ENCODE peak calls at places on chromosomes 2 and 18, in five cellular contexts. U is K562, K is HCT116, H is GM12878, E is SK-N-SH. M is an unnamed sample.

GRCh38 chr2:239951825-239952224 is 73.3 kb downstream of the NDUFA10 start:
- DNase-seq in H (no peak), U (no peak), E (no peak), K (no peak), M (no peak)

GRCh38 chr2:188003800-188004199 is 287.9 kb upstream of the GULP1 start:
- DNase-seq in U (no peak), E (no peak), K (no peak), H (no peak), M (no peak)

GRCh38 chr2:43311276-43311675 is 84.9 kb upstream of the ZFP36L2 start:
- DNase-seq in E (no peak), H (no peak), U (no peak), K (no peak), M (peak)

GRCh38 chr18:70578480-70578879 is 289.6 kb downstream of the SOCS6 start:
- DNase-seq in H (no peak), E (no peak), U (peak), K (no peak), M (peak)

GRCh38 chr18:9705183-9705864 is 2.8 kb upstream of the RAB31 start:
- DNase-seq in H (no peak), E (no peak), K (no peak), U (peak), M (no peak)

GRCh38 chr2:86426271-86426670 is 14.9 kb upstream of the KDM3A start:
- DNase-seq in K (no peak), H (no peak), E (no peak), U (no peak), M (no peak)

GRCh38 chr2:14524803-14525080 is 107.8 kb upstream of the LRATD1 start:
- DNase-seq in E (no peak), U (no peak), K (no peak), H (no peak), M (no peak)

GRCh38 chr18:46051731-46052461 is 20.2 kb downstream of the PSTPIP2 start:
- DNase-seq in K (no peak), H (no peak), U (no peak), E (no peak), M (peak)

DNA sequence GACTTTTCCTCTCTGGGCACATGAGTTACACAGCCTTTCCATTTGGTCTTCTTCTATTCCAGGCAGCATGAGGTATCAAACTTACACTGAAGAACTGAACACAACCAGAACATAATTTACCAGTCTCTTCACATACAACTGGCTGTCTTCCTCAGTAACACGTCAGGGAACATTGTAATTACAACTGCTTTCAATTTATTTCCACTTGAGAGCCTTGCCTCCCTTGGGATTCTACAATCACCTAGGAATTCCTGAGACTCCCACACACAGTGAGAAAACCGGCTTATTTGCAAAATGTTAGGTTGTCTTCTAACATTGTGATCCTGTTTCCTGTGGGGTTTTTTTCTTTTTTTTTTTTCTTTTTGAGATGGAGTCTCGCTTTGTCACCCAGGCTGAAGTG is 149.9 kb downstream of the TMX3 start:
- DNase-seq in H (no peak), E (no peak), U (no peak), K (no peak), M (no peak)
- TF ChIP-seq ZBTB33 in H (no peak), E (no peak), U (no peak), K (no peak), M (no peak)

DNA sequence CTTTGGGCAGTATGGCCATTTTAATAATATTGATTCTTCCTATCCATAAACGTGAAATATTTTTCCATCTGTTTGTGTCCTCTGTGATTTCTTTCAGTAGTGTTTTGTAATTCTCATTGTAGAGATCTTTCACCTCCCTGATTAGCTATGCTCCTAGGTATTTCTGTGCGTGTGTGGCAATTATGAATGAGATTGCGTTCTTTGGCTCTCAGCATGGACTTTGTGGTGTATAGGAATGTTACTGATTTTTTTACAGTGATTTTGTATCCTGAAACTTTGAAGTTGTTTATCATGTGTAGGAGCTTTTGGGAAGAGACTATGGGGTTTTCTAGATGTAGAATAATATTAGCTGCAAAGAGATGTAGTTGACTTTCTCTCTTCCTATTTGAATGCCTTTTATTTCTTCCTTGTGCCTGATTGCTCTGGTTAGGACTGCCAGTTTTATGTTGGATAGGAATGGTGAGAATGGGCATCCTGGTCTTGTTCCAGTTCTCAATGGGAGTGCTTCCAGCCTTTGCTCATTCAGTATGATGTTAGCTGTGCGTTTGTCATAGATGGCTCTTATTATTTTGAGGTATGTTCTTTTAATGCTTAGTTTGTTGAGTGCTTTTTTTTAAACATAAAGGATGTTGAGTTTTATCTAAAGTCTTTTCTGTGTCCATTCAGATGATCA is 27.0 kb upstream of the THUMPD2 start:
- DNase-seq in K (no peak), U (no peak), E (no peak), H (no peak), M (no peak)
- TF ChIP-seq ZBTB33 in K (no peak), U (no peak), E (no peak), H (no peak), M (no peak)

GRCh38 chr2:84631047-84631446 is 114.7 kb downstream of the DNAH6 start:
- DNase-seq in U (peak), H (no peak), K (peak), E (peak), M (peak)
- TF ChIP-seq ZBTB33 in U (no peak), H (no peak), K (no peak), E (no peak), M (no peak)

GRCh38 chr2:217105733-217106649 is 246.1 kb upstream of the TNP1 start:
- DNase-seq in K (peak), H (no peak), U (peak), E (no peak), M (no peak)

GRCh38 chr2:217102941-217103340 is 243.1 kb upstream of the TNP1 start:
- DNase-seq in U (no peak), H (no peak), E (no peak), K (no peak), M (no peak)

GRCh38 chr2:217101972-217102371 is 242.1 kb upstream of the TNP1 start:
- DNase-seq in H (peak), E (no peak), U (no peak), K (no peak), M (no peak)

GRCh38 chr2:217106650-217107014 is 246.8 kb upstream of the TNP1 start:
- DNase-seq in K (peak), U (no peak), E (no peak), H (no peak), M (no peak)

DNA sequence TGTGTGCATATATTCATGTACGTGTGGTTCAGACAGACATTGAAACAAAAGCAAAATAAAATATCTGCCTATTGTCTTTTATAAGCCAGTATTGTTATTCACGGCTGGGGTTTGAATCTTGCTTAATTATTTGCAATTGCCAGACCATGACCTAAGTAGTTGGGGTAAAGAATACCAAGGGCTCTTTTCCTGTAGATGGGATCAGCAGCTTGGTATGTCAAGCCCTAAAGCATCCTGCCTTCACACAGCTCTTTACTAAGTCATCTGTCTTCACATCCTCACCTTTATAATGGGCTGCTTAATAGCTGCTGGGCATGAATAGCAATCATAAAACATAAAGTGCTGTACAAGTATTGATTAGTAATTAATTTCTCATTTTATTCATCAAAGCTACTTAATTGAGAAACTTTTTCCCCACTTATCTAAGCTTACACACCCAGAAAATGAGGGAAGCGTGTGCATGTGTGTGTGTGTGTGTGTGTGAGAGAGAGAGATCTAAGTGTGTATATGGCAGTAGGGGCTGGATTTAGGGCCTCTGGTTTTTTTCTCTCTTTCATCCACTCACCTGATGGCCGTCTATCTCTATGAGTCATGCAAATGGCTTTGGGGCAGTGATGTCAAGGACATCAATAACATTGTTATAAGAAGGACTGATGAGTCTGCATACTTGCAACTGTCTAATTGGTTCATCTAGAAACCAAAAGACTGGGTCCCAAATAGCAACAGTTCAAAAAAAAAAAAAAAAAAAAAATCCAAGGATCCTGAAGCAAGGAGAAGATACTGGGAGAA is 244.1 kb upstream of the TNP1 start:
- DNase-seq in H (no peak), E (no peak), K (peak), U (no peak), M (no peak)
- TF ChIP-seq ZBTB33 in H (no peak), E (no peak), K (no peak), U (no peak), M (no peak)

DNA sequence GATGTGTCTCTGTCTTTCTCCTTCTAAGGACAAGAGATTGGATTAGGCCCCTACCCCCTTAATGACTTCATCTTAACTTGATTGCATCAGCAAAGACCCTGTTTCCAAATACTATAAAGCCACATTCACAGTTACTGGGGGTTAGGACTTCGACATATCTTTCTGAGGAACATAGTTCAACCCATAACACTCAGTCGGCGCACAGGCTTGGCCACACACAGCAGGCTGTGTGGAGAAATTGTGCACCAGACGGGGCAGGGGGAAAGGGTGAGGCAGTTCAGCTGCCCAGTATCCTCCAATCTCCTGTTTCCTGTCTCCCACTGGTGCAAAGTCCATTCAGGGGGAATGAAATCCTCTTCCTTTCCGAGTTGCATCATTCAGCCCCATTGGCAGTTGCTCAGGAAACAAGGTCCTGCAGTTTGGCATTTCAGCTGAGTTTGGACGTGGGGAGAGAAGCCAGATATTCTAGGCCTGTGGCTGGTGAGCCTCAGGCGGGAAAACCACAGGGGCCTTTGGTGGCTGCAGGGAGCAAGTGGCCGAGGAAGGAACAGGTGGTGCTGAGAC is 9.4 kb upstream of the RAPGEF4 start:
- DNase-seq in E (no peak), U (no peak), H (no peak), K (no peak), M (peak)
- TF ChIP-seq ZBTB33 in E (no peak), U (no peak), H (no peak), K (no peak), M (peak)

GRCh38 chr2:132975490-132976105 is 305.6 kb upstream of the LYPD1 start:
- DNase-seq in E (no peak), H (no peak), U (no peak), K (no peak), M (no peak)

GRCh38 chr2:132979339-132980093 is 309.5 kb upstream of the LYPD1 start:
- DNase-seq in E (no peak), K (no peak), H (no peak), U (no peak), M (no peak)

GRCh38 chr2:132980304-132980703 is 310.3 kb upstream of the LYPD1 start:
- DNase-seq in K (no peak), U (no peak), E (no peak), H (no peak), M (no peak)

GRCh38 chr2:132978840-132979239 is 308.8 kb upstream of the LYPD1 start:
- DNase-seq in H (peak), U (no peak), K (no peak), E (no peak), M (no peak)

GRCh38 chr2:132977812-132978529 is 308.0 kb upstream of the LYPD1 start:
- DNase-seq in E (no peak), U (no peak), K (no peak), H (no peak), M (no peak)
- TF ChIP-seq ZBTB33 in E (no peak), U (no peak), K (no peak), H (no peak), M (no peak)

GRCh38 chr2:60661073-60661738 is 94.9 kb upstream of the PAPOLG start:
- DNase-seq in E (no peak), K (no peak), H (no peak), U (no peak), M (no peak)

GRCh38 chr2:60657673-60658072 is 98.4 kb upstream of the PAPOLG start:
- DNase-seq in K (no peak), E (no peak), H (no peak), U (no peak), M (no peak)

DNA sequence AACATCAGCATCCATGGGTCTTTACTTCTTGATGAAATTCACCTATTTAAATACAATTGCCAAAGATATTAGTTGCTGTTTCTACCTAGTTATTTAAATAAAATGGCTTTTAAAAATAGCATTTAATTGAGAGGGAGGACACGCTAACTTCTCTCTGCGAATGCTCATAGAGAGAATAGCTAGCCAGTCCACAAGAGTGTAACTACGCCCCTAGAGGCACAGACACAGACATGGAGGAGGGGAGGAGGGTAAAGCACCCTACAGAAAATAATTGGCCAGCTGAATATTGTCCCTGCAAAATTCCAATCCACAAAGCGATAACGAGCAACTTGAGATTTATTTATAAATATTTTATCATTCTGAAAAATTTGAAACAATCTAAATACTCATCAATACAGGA is 97.0 kb upstream of the PAPOLG start:
- DNase-seq in H (no peak), U (peak), K (no peak), E (no peak), M (no peak)
- TF ChIP-seq ZBTB33 in H (no peak), U (no peak), K (no peak), E (no peak), M (no peak)